ENCODE peak calls at places on chromosomes 5 and 9, in nine cellular contexts. One of them, this sample, is unnamed.
A peak's percentile ranks its signal among the peaks of the same experiment; 100 is the strongest.

GRCh38 chr9:99549441-99549840 is 272.2 kb upstream of the NR4A3 start:
- DNase-seq in neuronal stem cell: no peak
- DNase-seq in CD8-positive, alpha-beta T cell: no peak
- DNase-seq in Peyer's patch: no peak
- DNase-seq in GM12878: no peak
- DNase-seq in fibroblast of lung: no peak
- DNase-seq in adrenal gland: no peak
- DNase-seq in GM23338: no peak
- DNase-seq in heart right ventricle: no peak
- DNase-seq in this sample: no peak

GRCh38 chr5:89253931-89254330 is 370.9 kb upstream of the MEF2C start:
- DNase-seq in heart right ventricle: no peak
- DNase-seq in adrenal gland: no peak
- DNase-seq in Peyer's patch: no peak
- DNase-seq in GM23338: no peak
- DNase-seq in neuronal stem cell: no peak
- DNase-seq in fibroblast of lung: no peak
- DNase-seq in CD8-positive, alpha-beta T cell: no peak
- DNase-seq in GM12878: no peak
- DNase-seq in this sample: no peak

GRCh38 chr9:27339661-27340295 is 42.8 kb upstream of the EQTN start:
- DNase-seq in heart right ventricle: no peak
- DNase-seq in neuronal stem cell: no peak
- DNase-seq in GM12878: no peak
- DNase-seq in CD8-positive, alpha-beta T cell: no peak
- DNase-seq in Peyer's patch: no peak
- DNase-seq in adrenal gland: no peak
- DNase-seq in fibroblast of lung: no peak
- DNase-seq in GM23338: no peak
- DNase-seq in this sample: no peak

GRCh38 chr5:74272019-74272775 is 368.3 kb downstream of the ENC1 start:
- DNase-seq in heart right ventricle: no peak
- DNase-seq in CD8-positive, alpha-beta T cell: no peak
- DNase-seq in fibroblast of lung: peak; percentile 86
- DNase-seq in GM12878: no peak
- DNase-seq in neuronal stem cell: peak; percentile 26
- DNase-seq in GM23338: peak; percentile 80
- DNase-seq in adrenal gland: no peak
- DNase-seq in Peyer's patch: no peak
- DNase-seq in this sample: peak; percentile 46

GRCh38 chr9:99489043-99489378 is 266.9 kb downstream of the SEC61B start:
- DNase-seq in heart right ventricle: no peak
- DNase-seq in fibroblast of lung: peak; percentile 76
- DNase-seq in neuronal stem cell: no peak
- DNase-seq in GM23338: no peak
- DNase-seq in Peyer's patch: no peak
- DNase-seq in GM12878: no peak
- DNase-seq in adrenal gland: no peak
- DNase-seq in CD8-positive, alpha-beta T cell: no peak
- DNase-seq in this sample: no peak

GRCh38 chr9:134219721-134220060 is 55.3 kb upstream of the RNU6ATAC start:
- DNase-seq in GM23338: no peak
- DNase-seq in fibroblast of lung: no peak
- DNase-seq in adrenal gland: no peak
- DNase-seq in heart right ventricle: peak; percentile 7
- DNase-seq in Peyer's patch: no peak
- DNase-seq in CD8-positive, alpha-beta T cell: no peak
- DNase-seq in GM12878: no peak
- DNase-seq in neuronal stem cell: no peak
- DNase-seq in this sample: no peak

GRCh38 chr9:91163441-91163772 is 198.3 kb downstream of the AUH start:
- DNase-seq in GM23338: no peak
- DNase-seq in GM12878: no peak
- DNase-seq in heart right ventricle: no peak
- DNase-seq in adrenal gland: no peak
- DNase-seq in CD8-positive, alpha-beta T cell: no peak
- DNase-seq in Peyer's patch: peak; percentile 71
- DNase-seq in neuronal stem cell: no peak
- DNase-seq in fibroblast of lung: no peak
- DNase-seq in this sample: no peak

GRCh38 chr5:153753645-153754432 is 263.4 kb downstream of the GRIA1 start:
- DNase-seq in neuronal stem cell: no peak
- DNase-seq in GM23338: peak; percentile 1
- DNase-seq in Peyer's patch: no peak
- DNase-seq in fibroblast of lung: peak; percentile 48
- DNase-seq in GM12878: no peak
- DNase-seq in adrenal gland: no peak
- DNase-seq in CD8-positive, alpha-beta T cell: no peak
- DNase-seq in heart right ventricle: no peak
- DNase-seq in this sample: no peak

GRCh38 chr5:1736889-1737711 is 62.5 kb downstream of the MRPL36 start:
- DNase-seq in fibroblast of lung: no peak
- DNase-seq in CD8-positive, alpha-beta T cell: peak; percentile 9
- DNase-seq in GM23338: peak; percentile 56
- DNase-seq in neuronal stem cell: no peak
- DNase-seq in adrenal gland: no peak
- DNase-seq in Peyer's patch: no peak
- DNase-seq in GM12878: no peak
- DNase-seq in heart right ventricle: no peak
- DNase-seq in this sample: no peak

GRCh38 chr5:54383941-54384340 is 71.6 kb upstream of the HSPB3 start:
- DNase-seq in GM12878: no peak
- DNase-seq in fibroblast of lung: no peak
- DNase-seq in CD8-positive, alpha-beta T cell: no peak
- DNase-seq in GM23338: no peak
- DNase-seq in Peyer's patch: no peak
- DNase-seq in adrenal gland: no peak
- DNase-seq in neuronal stem cell: no peak
- DNase-seq in heart right ventricle: no peak
- DNase-seq in this sample: no peak

GRCh38 chr9:121732886-121733285 is 81.5 kb downstream of the DAB2IP start:
- DNase-seq in CD8-positive, alpha-beta T cell: no peak
- DNase-seq in neuronal stem cell: no peak
- DNase-seq in GM23338: no peak
- DNase-seq in GM12878: no peak
- DNase-seq in fibroblast of lung: no peak
- DNase-seq in Peyer's patch: no peak
- DNase-seq in heart right ventricle: no peak
- DNase-seq in adrenal gland: no peak
- DNase-seq in this sample: no peak

GRCh38 chr9:121734465-121734864 is 83.0 kb downstream of the DAB2IP start:
- DNase-seq in fibroblast of lung: no peak
- DNase-seq in CD8-positive, alpha-beta T cell: no peak
- DNase-seq in neuronal stem cell: no peak
- DNase-seq in GM12878: no peak
- DNase-seq in heart right ventricle: no peak
- DNase-seq in GM23338: no peak
- DNase-seq in Peyer's patch: no peak
- DNase-seq in adrenal gland: no peak
- DNase-seq in this sample: no peak

GRCh38 chr9:121731090-121731489 is 79.7 kb downstream of the DAB2IP start:
- DNase-seq in fibroblast of lung: no peak
- DNase-seq in GM23338: no peak
- DNase-seq in neuronal stem cell: no peak
- DNase-seq in CD8-positive, alpha-beta T cell: no peak
- DNase-seq in adrenal gland: no peak
- DNase-seq in GM12878: no peak
- DNase-seq in heart right ventricle: no peak
- DNase-seq in Peyer's patch: no peak
- DNase-seq in this sample: no peak

GRCh38 chr9:121731919-121732318 is 80.5 kb downstream of the DAB2IP start:
- DNase-seq in GM12878: no peak
- DNase-seq in neuronal stem cell: no peak
- DNase-seq in Peyer's patch: no peak
- DNase-seq in GM23338: no peak
- DNase-seq in fibroblast of lung: no peak
- DNase-seq in CD8-positive, alpha-beta T cell: no peak
- DNase-seq in heart right ventricle: no peak
- DNase-seq in adrenal gland: no peak
- DNase-seq in this sample: no peak

GRCh38 chr9:121732383-121732782 is 80.9 kb downstream of the DAB2IP start:
- DNase-seq in neuronal stem cell: no peak
- DNase-seq in GM12878: no peak
- DNase-seq in GM23338: no peak
- DNase-seq in adrenal gland: no peak
- DNase-seq in CD8-positive, alpha-beta T cell: no peak
- DNase-seq in fibroblast of lung: no peak
- DNase-seq in heart right ventricle: no peak
- DNase-seq in Peyer's patch: no peak
- DNase-seq in this sample: no peak
- H3K4me1 ChIP-seq in neuronal stem cell: peaks cover 10% of the 10 kb centered on the region
- H3K4me1 ChIP-seq in GM12878: no peaks in the 10 kb centered on the region
- H3K4me1 ChIP-seq in GM23338: peaks cover 20% of the 10 kb centered on the region
- H3K4me1 ChIP-seq in adrenal gland: peaks cover 31% of the 10 kb centered on the region
- H3K4me1 ChIP-seq in CD8-positive, alpha-beta T cell: peaks cover 3% of the 10 kb centered on the region
- H3K4me1 ChIP-seq in fibroblast of lung: peaks cover 19% of the 10 kb centered on the region
- H3K4me1 ChIP-seq in heart right ventricle: peaks cover 77% of the 10 kb centered on the region
- H3K4me1 ChIP-seq in Peyer's patch: no peaks in the 10 kb centered on the region
- H3K4me1 ChIP-seq in this sample: no peaks in the 10 kb centered on the region

GRCh38 chr9:94934816-94935328 is 208.4 kb downstream of the AOPEP start:
- DNase-seq in heart right ventricle: no peak
- DNase-seq in neuronal stem cell: no peak
- DNase-seq in fibroblast of lung: no peak
- DNase-seq in GM12878: no peak
- DNase-seq in GM23338: no peak
- DNase-seq in Peyer's patch: no peak
- DNase-seq in adrenal gland: no peak
- DNase-seq in CD8-positive, alpha-beta T cell: no peak
- DNase-seq in this sample: no peak
- H3K27me3 ChIP-seq in heart right ventricle: no peaks in the 10 kb centered on the region
- H3K27me3 ChIP-seq in neuronal stem cell: no peaks in the 10 kb centered on the region
- H3K27me3 ChIP-seq in fibroblast of lung: no peaks in the 10 kb centered on the region
- H3K27me3 ChIP-seq in GM12878: no peaks in the 10 kb centered on the region
- H3K27me3 ChIP-seq in GM23338: no peaks in the 10 kb centered on the region
- H3K27me3 ChIP-seq in Peyer's patch: no peaks in the 10 kb centered on the region
- H3K27me3 ChIP-seq in adrenal gland: no peaks in the 10 kb centered on the region
- H3K27me3 ChIP-seq in CD8-positive, alpha-beta T cell: no peaks in the 10 kb centered on the region
- H3K27me3 ChIP-seq in this sample: no peaks in the 10 kb centered on the region

GRCh38 chr5:137887831-137888230 is 1.4 kb upstream of the PKD2L2 start:
- DNase-seq in adrenal gland: no peak
- DNase-seq in CD8-positive, alpha-beta T cell: no peak
- DNase-seq in neuronal stem cell: no peak
- DNase-seq in GM23338: no peak
- DNase-seq in heart right ventricle: no peak
- DNase-seq in Peyer's patch: no peak
- DNase-seq in GM12878: no peak
- DNase-seq in fibroblast of lung: no peak
- DNase-seq in this sample: peak; percentile 23

GRCh38 chr5:137890850-137891249 is 1.6 kb downstream of the PKD2L2 start:
- DNase-seq in neuronal stem cell: no peak
- DNase-seq in fibroblast of lung: no peak
- DNase-seq in CD8-positive, alpha-beta T cell: no peak
- DNase-seq in heart right ventricle: no peak
- DNase-seq in GM12878: no peak
- DNase-seq in Peyer's patch: no peak
- DNase-seq in GM23338: peak; percentile 25
- DNase-seq in adrenal gland: no peak
- DNase-seq in this sample: no peak

GRCh38 chr5:137891849-137892248 is 2.6 kb downstream of the PKD2L2 start:
- DNase-seq in fibroblast of lung: no peak
- DNase-seq in Peyer's patch: no peak
- DNase-seq in GM12878: no peak
- DNase-seq in adrenal gland: no peak
- DNase-seq in CD8-positive, alpha-beta T cell: no peak
- DNase-seq in heart right ventricle: no peak
- DNase-seq in neuronal stem cell: no peak
- DNase-seq in GM23338: no peak
- DNase-seq in this sample: no peak

GRCh38 chr5:137888875-137889759 is at the start of gene PKD2L2:
- DNase-seq in adrenal gland: peak; percentile 88
- DNase-seq in CD8-positive, alpha-beta T cell: peak; percentile 81
- DNase-seq in GM12878: peak; percentile 75
- DNase-seq in GM23338: peak; percentile 94
- DNase-seq in fibroblast of lung: peak; percentile 90
- DNase-seq in Peyer's patch: peak; percentile 91
- DNase-seq in heart right ventricle: peak; percentile 91
- DNase-seq in neuronal stem cell: peak; percentile 23
- DNase-seq in this sample: peak; percentile 85

DNA sequence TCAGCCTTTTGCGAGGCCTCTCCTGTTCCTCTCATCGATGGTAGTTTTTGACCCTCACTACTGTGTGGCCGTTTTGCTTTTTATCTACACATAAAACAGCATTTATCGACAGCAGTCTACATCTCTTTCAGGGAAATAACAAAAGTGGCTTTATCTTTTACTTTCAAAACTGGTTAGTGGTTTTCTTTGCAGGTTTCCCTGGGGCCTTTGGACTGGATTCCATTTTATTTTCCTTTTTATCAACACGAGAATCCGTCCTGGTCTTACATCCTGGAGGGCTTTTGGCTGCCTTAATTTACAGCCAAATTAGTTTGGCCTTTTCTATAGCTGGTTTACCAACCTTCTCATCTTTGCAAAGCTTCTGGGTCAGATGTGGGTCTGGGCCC is 775 bp upstream of the PKD2L2 start:
- DNase-seq in Peyer's patch: no peak
- DNase-seq in fibroblast of lung: peak; percentile 1
- DNase-seq in GM23338: no peak
- DNase-seq in adrenal gland: no peak
- DNase-seq in neuronal stem cell: no peak
- DNase-seq in GM12878: no peak
- DNase-seq in heart right ventricle: no peak
- DNase-seq in CD8-positive, alpha-beta T cell: no peak
- DNase-seq in this sample: no peak
- H3K4me3 ChIP-seq in Peyer's patch: peak overlapping the region; percentile 49
- H3K4me3 ChIP-seq in fibroblast of lung: peak overlapping the region; percentile 40
- H3K4me3 ChIP-seq in GM23338: peak overlapping the region; percentile 52
- H3K4me3 ChIP-seq in adrenal gland: peak overlapping the region; percentile 62
- H3K4me3 ChIP-seq in neuronal stem cell: no peak overlapping the region
- H3K4me3 ChIP-seq in GM12878: peak overlapping the region; percentile 79
- H3K4me3 ChIP-seq in heart right ventricle: peak overlapping the region; percentile 64
- H3K4me3 ChIP-seq in CD8-positive, alpha-beta T cell: peak overlapping the region; percentile 88
- H3K4me3 ChIP-seq in this sample: peak overlapping the region; percentile 34

GRCh38 chr5:72152506-72152905 is 45.2 kb downstream of the MAP1B start:
- DNase-seq in heart right ventricle: no peak
- DNase-seq in GM12878: no peak
- DNase-seq in fibroblast of lung: peak; percentile 63
- DNase-seq in adrenal gland: no peak
- DNase-seq in Peyer's patch: no peak
- DNase-seq in neuronal stem cell: no peak
- DNase-seq in GM23338: no peak
- DNase-seq in CD8-positive, alpha-beta T cell: no peak
- DNase-seq in this sample: no peak

GRCh38 chr5:72151646-72152045 is 44.4 kb downstream of the MAP1B start:
- DNase-seq in CD8-positive, alpha-beta T cell: no peak
- DNase-seq in Peyer's patch: no peak
- DNase-seq in adrenal gland: no peak
- DNase-seq in fibroblast of lung: no peak
- DNase-seq in GM23338: no peak
- DNase-seq in GM12878: no peak
- DNase-seq in neuronal stem cell: no peak
- DNase-seq in heart right ventricle: no peak
- DNase-seq in this sample: no peak

GRCh38 chr5:72147601-72148000 is 40.3 kb downstream of the MAP1B start:
- DNase-seq in adrenal gland: no peak
- DNase-seq in CD8-positive, alpha-beta T cell: no peak
- DNase-seq in GM23338: no peak
- DNase-seq in heart right ventricle: no peak
- DNase-seq in Peyer's patch: no peak
- DNase-seq in GM12878: no peak
- DNase-seq in neuronal stem cell: no peak
- DNase-seq in fibroblast of lung: no peak
- DNase-seq in this sample: peak; percentile 87

GRCh38 chr5:72151169-72151568 is 43.9 kb downstream of the MAP1B start:
- DNase-seq in CD8-positive, alpha-beta T cell: no peak
- DNase-seq in heart right ventricle: no peak
- DNase-seq in fibroblast of lung: no peak
- DNase-seq in neuronal stem cell: no peak
- DNase-seq in GM12878: no peak
- DNase-seq in adrenal gland: no peak
- DNase-seq in Peyer's patch: no peak
- DNase-seq in GM23338: no peak
- DNase-seq in this sample: no peak

GRCh38 chr5:72149742-72150141 is 42.5 kb downstream of the MAP1B start:
- DNase-seq in adrenal gland: no peak
- DNase-seq in neuronal stem cell: no peak
- DNase-seq in CD8-positive, alpha-beta T cell: no peak
- DNase-seq in GM12878: no peak
- DNase-seq in GM23338: no peak
- DNase-seq in Peyer's patch: no peak
- DNase-seq in heart right ventricle: no peak
- DNase-seq in fibroblast of lung: no peak
- DNase-seq in this sample: no peak
- H3K4me1 ChIP-seq in adrenal gland: peaks cover 31% of the 10 kb centered on the region
- H3K4me1 ChIP-seq in neuronal stem cell: peaks cover 14% of the 10 kb centered on the region
- H3K4me1 ChIP-seq in CD8-positive, alpha-beta T cell: no peaks in the 10 kb centered on the region
- H3K4me1 ChIP-seq in GM12878: no peaks in the 10 kb centered on the region
- H3K4me1 ChIP-seq in GM23338: peaks cover 49% of the 10 kb centered on the region
- H3K4me1 ChIP-seq in Peyer's patch: no peaks in the 10 kb centered on the region
- H3K4me1 ChIP-seq in heart right ventricle: peaks cover 16% of the 10 kb centered on the region
- H3K4me1 ChIP-seq in fibroblast of lung: peaks cover 28% of the 10 kb centered on the region
- H3K4me1 ChIP-seq in this sample: peaks cover 72% of the 10 kb centered on the region

This sample was measured in HAP-1.